ENCODE peak calls at places on chromosome 13, in six cellular contexts. One of them, this sample, is unnamed.

GRCh38 chr13:23992722-23993438 is 95.6 kb upstream of the C1QTNF9B start:
- DNase-seq in H9: no peak
- DNase-seq in IMR-90: no peak
- DNase-seq in neuronal stem cell: no peak
- DNase-seq in H1: no peak
- DNase-seq in mesenchymal stem cell: no peak
- DNase-seq in this sample: no peak

GRCh38 chr13:43787518-43787891 is 733 bp upstream of the ENOX1 start:
- DNase-seq in H9: no peak
- DNase-seq in IMR-90: no peak
- DNase-seq in neuronal stem cell: no peak
- DNase-seq in H1: no peak
- DNase-seq in mesenchymal stem cell: peak; percentile 34
- DNase-seq in this sample: no peak

GRCh38 chr13:84574851-84575250 is 692.6 kb upstream of the SLITRK1 start:
- DNase-seq in H9: no peak
- DNase-seq in IMR-90: peak; percentile 16
- DNase-seq in neuronal stem cell: no peak
- DNase-seq in H1: no peak
- DNase-seq in mesenchymal stem cell: peak; percentile 3
- DNase-seq in this sample: no peak

GRCh38 chr13:33207616-33207964 is 78.0 kb downstream of the STARD13 start:
- DNase-seq in H9: no peak
- DNase-seq in IMR-90: peak; percentile 98
- DNase-seq in neuronal stem cell: no peak
- DNase-seq in H1: no peak
- DNase-seq in mesenchymal stem cell: peak; percentile 93
- DNase-seq in this sample: no peak

GRCh38 chr13:41645313-41645712 is 188.0 kb downstream of the RGCC start:
- DNase-seq in H9: no peak
- DNase-seq in IMR-90: peak; percentile 90
- DNase-seq in neuronal stem cell: no peak
- DNase-seq in H1: no peak
- DNase-seq in mesenchymal stem cell: peak; percentile 72
- DNase-seq in this sample: peak; percentile 92

GRCh38 chr13:28611654-28612131 is 47.2 kb upstream of the POMP start:
- DNase-seq in H9: no peak
- DNase-seq in IMR-90: peak; percentile 44
- DNase-seq in neuronal stem cell: no peak
- DNase-seq in H1: no peak
- DNase-seq in mesenchymal stem cell: peak; percentile 72
- DNase-seq in this sample: peak; percentile 26

GRCh38 chr13:74280093-74280794 is 146.0 kb upstream of the KLF12 start:
- DNase-seq in H9: no peak
- DNase-seq in IMR-90: no peak
- DNase-seq in neuronal stem cell: no peak
- DNase-seq in H1: no peak
- DNase-seq in mesenchymal stem cell: no peak
- DNase-seq in this sample: no peak

GRCh38 chr13:37747071-37747612 is 122.4 kb downstream of the TRPC4 start:
- DNase-seq in H9: no peak
- DNase-seq in IMR-90: peak; percentile 87
- DNase-seq in neuronal stem cell: no peak
- DNase-seq in H1: no peak
- DNase-seq in mesenchymal stem cell: peak; percentile 65
- DNase-seq in this sample: peak; percentile 2

GRCh38 chr13:41941174-41941573 is 19.7 kb downstream of the VWA8 start:
- DNase-seq in H9: no peak
- DNase-seq in IMR-90: peak; percentile 17
- DNase-seq in neuronal stem cell: no peak
- DNase-seq in H1: no peak
- DNase-seq in mesenchymal stem cell: no peak
- DNase-seq in this sample: no peak

GRCh38 chr13:52644108-52644507 is 1.9 kb downstream of the HNRNPA1L2 start:
- DNase-seq in H9: no peak
- DNase-seq in IMR-90: peak; percentile 54
- DNase-seq in neuronal stem cell: no peak
- DNase-seq in H1: no peak
- DNase-seq in mesenchymal stem cell: no peak
- DNase-seq in this sample: peak; percentile 9

GRCh38 chr13:98004107-98004506 is 50.6 kb downstream of the IPO5 start:
- DNase-seq in H9: no peak
- DNase-seq in IMR-90: peak; percentile 94
- DNase-seq in neuronal stem cell: no peak
- DNase-seq in H1: no peak
- DNase-seq in mesenchymal stem cell: peak; percentile 91
- DNase-seq in this sample: no peak

GRCh38 chr13:94303644-94304174 is 175.8 kb downstream of the DCT start:
- DNase-seq in H9: no peak
- DNase-seq in IMR-90: no peak
- DNase-seq in neuronal stem cell: no peak
- DNase-seq in H1: no peak
- DNase-seq in mesenchymal stem cell: peak; percentile 23
- DNase-seq in this sample: no peak

GRCh38 chr13:47932953-47933687 is 68.0 kb downstream of the SUCLA2 start:
- DNase-seq in H9: no peak
- DNase-seq in IMR-90: no peak
- DNase-seq in neuronal stem cell: peak; percentile 9
- DNase-seq in H1: no peak
- DNase-seq in mesenchymal stem cell: no peak
- DNase-seq in this sample: no peak

GRCh38 chr13:30816733-30817132 is 81.4 kb downstream of the ALOX5AP start:
- DNase-seq in H9: no peak
- DNase-seq in IMR-90: no peak
- DNase-seq in neuronal stem cell: no peak
- DNase-seq in H1: no peak
- DNase-seq in mesenchymal stem cell: no peak
- DNase-seq in this sample: no peak

GRCh38 chr13:105972306-105972721 is 563.1 kb downstream of the EFNB2 start:
- DNase-seq in H9: no peak
- DNase-seq in IMR-90: no peak
- DNase-seq in neuronal stem cell: no peak
- DNase-seq in H1: no peak
- DNase-seq in mesenchymal stem cell: no peak
- DNase-seq in this sample: peak; percentile 63

GRCh38 chr13:94173312-94173854 is 306.1 kb downstream of the DCT start:
- DNase-seq in H9: no peak
- DNase-seq in IMR-90: peak; percentile 86
- DNase-seq in neuronal stem cell: no peak
- DNase-seq in H1: no peak
- DNase-seq in mesenchymal stem cell: peak; percentile 79
- DNase-seq in this sample: no peak

GRCh38 chr13:92900455-92900854 is 326.2 kb upstream of the GPC6 start:
- DNase-seq in H9: no peak
- DNase-seq in IMR-90: no peak
- DNase-seq in neuronal stem cell: no peak
- DNase-seq in H1: no peak
- DNase-seq in mesenchymal stem cell: peak; percentile 33
- DNase-seq in this sample: no peak

GRCh38 chr13:28497143-28497876 is 2.4 kb upstream of the FLT1 start:
- DNase-seq in H9: no peak
- DNase-seq in IMR-90: no peak
- DNase-seq in neuronal stem cell: no peak
- DNase-seq in H1: no peak
- DNase-seq in mesenchymal stem cell: no peak
- DNase-seq in this sample: no peak

GRCh38 chr13:34208326-34208725 is 390.4 kb downstream of the RFC3 start:
- DNase-seq in H9: no peak
- DNase-seq in IMR-90: peak; percentile 21
- DNase-seq in neuronal stem cell: no peak
- DNase-seq in H1: no peak
- DNase-seq in mesenchymal stem cell: peak; percentile 35
- DNase-seq in this sample: no peak

GRCh38 chr13:37645181-37645580 is 46.6 kb upstream of the POSTN start:
- DNase-seq in H9: no peak
- DNase-seq in IMR-90: no peak
- DNase-seq in neuronal stem cell: peak; percentile 9
- DNase-seq in H1: no peak
- DNase-seq in mesenchymal stem cell: peak; percentile 17
- DNase-seq in this sample: no peak

GRCh38 chr13:25171517-25172302 is at the start of gene AMER2:
- DNase-seq in H9: no peak
- DNase-seq in IMR-90: no peak
- DNase-seq in neuronal stem cell: peak; percentile 57
- DNase-seq in H1: peak; percentile 64
- DNase-seq in mesenchymal stem cell: peak; percentile 35
- DNase-seq in this sample: peak; percentile 3

GRCh38 chr13:60396783-60397692 is at the start of gene TDRD3:
- DNase-seq in H9: peak; percentile 87
- DNase-seq in IMR-90: peak; percentile 82
- DNase-seq in neuronal stem cell: peak; percentile 79
- DNase-seq in H1: peak; percentile 86
- DNase-seq in mesenchymal stem cell: peak; percentile 92
- DNase-seq in this sample: peak; percentile 77
- H2BK120ac ChIP-seq in H9: no peak within 1 kb of the TSS
- H2BK120ac ChIP-seq in IMR-90: peak within 1 kb of the TSS; percentile 71
- H2BK120ac ChIP-seq in neuronal stem cell: no peak within 1 kb of the TSS
- H2BK120ac ChIP-seq in H1: no peak within 1 kb of the TSS
- H2BK120ac ChIP-seq in mesenchymal stem cell: peak within 1 kb of the TSS; percentile 89
- H2BK120ac ChIP-seq in this sample: peak within 1 kb of the TSS; percentile 81

GRCh38 chr13:64255988-64256387 is 2840.3 kb upstream of the PCDH20 start:
- DNase-seq in H9: no peak
- DNase-seq in IMR-90: no peak
- DNase-seq in neuronal stem cell: no peak
- DNase-seq in H1: no peak
- DNase-seq in mesenchymal stem cell: no peak
- DNase-seq in this sample: no peak
- H3K14ac ChIP-seq in H9: no peak overlapping the region
- H3K14ac ChIP-seq in IMR-90: no peak overlapping the region
- H3K14ac ChIP-seq in neuronal stem cell: no peak overlapping the region
- H3K14ac ChIP-seq in H1: no peak overlapping the region
- H3K14ac ChIP-seq in mesenchymal stem cell: no peak overlapping the region
- H3K14ac ChIP-seq in this sample: no peak overlapping the region

GRCh38 chr13:49419292-49419691 is 24.6 kb downstream of the CAB39L start:
- DNase-seq in H9: no peak
- DNase-seq in IMR-90: peak; percentile 52
- DNase-seq in neuronal stem cell: no peak
- DNase-seq in H1: no peak
- DNase-seq in mesenchymal stem cell: no peak
- DNase-seq in this sample: no peak

GRCh38 chr13:49418206-49418605 is 25.7 kb downstream of the CAB39L start:
- DNase-seq in H9: no peak
- DNase-seq in IMR-90: no peak
- DNase-seq in neuronal stem cell: no peak
- DNase-seq in H1: no peak
- DNase-seq in mesenchymal stem cell: no peak
- DNase-seq in this sample: no peak

DNA sequence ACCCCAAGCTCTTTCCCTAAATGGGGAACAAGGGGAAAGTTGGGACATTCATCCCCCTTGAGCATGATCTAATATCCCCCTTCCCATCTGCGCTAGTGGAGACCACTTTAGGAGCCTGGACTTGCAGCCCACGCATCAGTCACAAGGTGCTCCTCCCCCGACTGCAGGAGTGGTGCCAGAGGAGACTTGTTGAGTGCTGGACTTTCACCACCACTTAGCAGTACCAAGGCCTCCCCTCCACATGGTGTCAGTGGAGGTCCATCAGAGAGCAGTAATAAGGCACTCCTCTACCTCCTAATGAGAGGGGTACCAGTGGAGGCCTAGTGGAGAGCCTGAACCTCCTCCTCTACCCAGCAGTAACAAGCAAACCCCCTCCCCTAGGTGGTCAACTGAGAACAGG is 22.5 kb downstream of the CAB39L start:
- DNase-seq in H9: peak; percentile 78
- DNase-seq in IMR-90: no peak
- DNase-seq in neuronal stem cell: no peak
- DNase-seq in H1: peak; percentile 56
- DNase-seq in mesenchymal stem cell: peak; percentile 41
- DNase-seq in this sample: no peak
- H2AFZ ChIP-seq in H9: no peak overlapping the region
- H2AFZ ChIP-seq in IMR-90: no peak overlapping the region
- H2AFZ ChIP-seq in neuronal stem cell: no peak overlapping the region
- H2AFZ ChIP-seq in H1: peak overlapping the region; percentile 58
- H2AFZ ChIP-seq in mesenchymal stem cell: no peak overlapping the region
- H2AFZ ChIP-seq in this sample: no peak overlapping the region

DNA sequence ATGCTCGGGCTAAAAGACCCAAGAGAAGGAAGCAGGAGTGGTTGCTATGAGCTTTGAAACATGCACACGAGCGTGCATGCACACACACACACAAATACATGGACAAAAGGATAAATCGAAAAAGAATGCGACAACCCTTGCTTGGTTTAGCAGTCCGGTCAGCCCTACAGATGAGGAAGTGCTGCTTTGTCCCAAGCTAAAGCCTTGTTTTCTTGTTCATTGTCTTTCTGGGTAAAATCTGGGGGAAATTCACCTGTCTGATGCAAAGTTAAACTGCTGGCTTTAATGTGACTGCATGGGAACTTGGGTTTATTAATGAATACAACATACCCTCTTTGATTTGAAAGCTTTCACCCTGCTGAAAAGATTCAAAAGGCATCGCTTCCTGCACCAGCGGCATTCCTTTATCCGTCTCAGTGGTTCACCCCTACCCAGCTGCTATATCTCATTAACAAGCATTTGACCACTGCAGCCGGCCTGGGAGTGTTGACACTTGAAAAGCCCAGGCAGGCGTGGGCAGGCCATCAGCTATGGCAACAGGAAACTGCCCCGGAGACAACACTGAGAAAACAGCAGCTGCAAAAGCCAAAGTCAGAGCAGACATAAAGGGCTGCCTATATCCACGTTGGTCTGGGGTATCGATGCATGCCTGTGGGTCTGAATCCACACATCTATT is 301.7 kb downstream of the NDFIP2 start:
- DNase-seq in H9: peak; percentile 84
- DNase-seq in IMR-90: peak; percentile 77
- DNase-seq in neuronal stem cell: peak; percentile 85
- DNase-seq in H1: peak; percentile 66
- DNase-seq in mesenchymal stem cell: peak; percentile 87
- DNase-seq in this sample: no peak
- H2BK120ac ChIP-seq in H9: no peak overlapping the region
- H2BK120ac ChIP-seq in IMR-90: peak overlapping the region; percentile 85
- H2BK120ac ChIP-seq in neuronal stem cell: no peak overlapping the region
- H2BK120ac ChIP-seq in H1: no peak overlapping the region
- H2BK120ac ChIP-seq in mesenchymal stem cell: peak overlapping the region; percentile 15
- H2BK120ac ChIP-seq in this sample: no peak overlapping the region

GRCh38 chr13:51608857-51609406 is 24.7 kb downstream of the WDFY2 start:
- DNase-seq in H9: no peak
- DNase-seq in IMR-90: no peak
- DNase-seq in neuronal stem cell: no peak
- DNase-seq in H1: no peak
- DNase-seq in mesenchymal stem cell: no peak
- DNase-seq in this sample: no peak
- H3K14ac ChIP-seq in H9: no peak overlapping the region
- H3K14ac ChIP-seq in IMR-90: no peak overlapping the region
- H3K14ac ChIP-seq in neuronal stem cell: no peak overlapping the region
- H3K14ac ChIP-seq in H1: no peak overlapping the region
- H3K14ac ChIP-seq in mesenchymal stem cell: no peak overlapping the region
- H3K14ac ChIP-seq in this sample: no peak overlapping the region

DNA sequence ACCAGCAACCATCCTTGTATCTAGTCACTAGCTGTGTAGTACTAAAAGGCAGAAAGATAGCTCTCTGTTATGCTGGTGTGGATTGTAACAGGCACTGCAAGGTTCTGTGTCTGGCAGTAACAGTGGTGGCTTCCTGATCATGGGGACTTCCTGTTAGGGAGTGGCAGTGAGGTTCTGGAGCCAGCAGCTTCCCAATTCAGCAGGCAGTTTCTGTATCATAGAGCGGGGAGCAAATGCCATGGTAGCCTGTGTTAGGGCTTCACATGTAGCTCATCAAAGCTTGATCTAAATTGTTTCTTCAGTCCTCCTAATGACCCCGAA is 441.2 kb downstream of the DIAPH3 start:
- DNase-seq in H9: no peak
- DNase-seq in IMR-90: no peak
- DNase-seq in neuronal stem cell: no peak
- DNase-seq in H1: no peak
- DNase-seq in mesenchymal stem cell: no peak
- DNase-seq in this sample: no peak
- H2AFZ ChIP-seq in H9: no peak overlapping the region
- H2AFZ ChIP-seq in IMR-90: no peak overlapping the region
- H2AFZ ChIP-seq in neuronal stem cell: no peak overlapping the region
- H2AFZ ChIP-seq in H1: no peak overlapping the region
- H2AFZ ChIP-seq in mesenchymal stem cell: no peak overlapping the region
- H2AFZ ChIP-seq in this sample: no peak overlapping the region